ENCODE peak calls at places on chromosomes 7 and 10, in ten cellular contexts. D, X, N, R, S, L, K, C, E and M are unnamed samples.

GRCh38 chr7:107902381-107902780 is 11.4 kb downstream of the DLD start:
- DNase-seq in D (no peak), X (peak; percentile 13), N (no peak), R (no peak), S (no peak), L (no peak), K (peak; percentile 21), C (no peak), E (peak; percentile 45), M (no peak)

GRCh38 chr10:79230563-79231249 is 116.6 kb upstream of the PPIF start:
- DNase-seq in D (no peak), X (no peak), N (no peak), R (no peak), S (no peak), L (no peak), K (no peak), C (no peak), E (no peak), M (no peak)

GRCh38 chr7:17134786-17135185 is 163.7 kb upstream of the AHR start:
- DNase-seq in D (no peak), X (no peak), N (no peak), R (no peak), S (no peak), L (no peak), K (no peak), C (no peak), E (no peak), M (no peak)

GRCh38 chr10:124174071-124174566 is 80.7 kb upstream of the CHST15 start:
- DNase-seq in D (no peak), X (no peak), N (no peak), R (no peak), S (no peak), L (no peak), K (no peak), C (no peak), E (no peak), M (no peak)

GRCh38 chr10:48470115-48470892 is 134.6 kb downstream of the ARHGAP22 start:
- DNase-seq in D (peak; percentile 31), X (peak; percentile 62), N (no peak), R (no peak), S (peak; percentile 6), L (no peak), K (peak; percentile 32), C (no peak), E (no peak), M (no peak)

GRCh38 chr7:100896743-100897051 is 1.0 kb upstream of the ACHE start:
- DNase-seq in D (no peak), X (no peak), N (no peak), R (no peak), S (no peak), L (no peak), K (no peak), C (no peak), E (no peak), M (no peak)

GRCh38 chr10:132183046-132183445 is 3.7 kb upstream of the DPYSL4 start:
- DNase-seq in D (no peak), X (no peak), N (no peak), R (no peak), S (peak; percentile 72), L (no peak), K (no peak), C (no peak), E (no peak), M (no peak)

GRCh38 chr7:29336851-29337627 is 142.5 kb downstream of the CHN2 start:
- DNase-seq in D (no peak), X (no peak), N (no peak), R (no peak), S (peak; percentile 45), L (no peak), K (no peak), C (no peak), E (no peak), M (no peak)

GRCh38 chr10:58807631-58808024 is 295.0 kb downstream of the BICC1 start:
- DNase-seq in D (no peak), X (no peak), N (no peak), R (peak; percentile 23), S (no peak), L (no peak), K (no peak), C (no peak), E (peak; percentile 68), M (no peak)

GRCh38 chr7:47444376-47445098 is 137.4 kb downstream of the TNS3 start:
- DNase-seq in D (peak; percentile 61), X (no peak), N (no peak), R (no peak), S (peak; percentile 49), L (no peak), K (no peak), C (peak; percentile 40), E (no peak), M (no peak)

GRCh38 chr10:33883881-33884280 is 549.4 kb upstream of the NRP1 start:
- DNase-seq in D (no peak), X (no peak), N (no peak), R (no peak), S (no peak), L (no peak), K (no peak), C (no peak), E (no peak), M (no peak)

GRCh38 chr7:106367018-106367420 is 82.2 kb upstream of the NAMPT start:
- DNase-seq in D (no peak), X (peak; percentile 39), N (no peak), R (no peak), S (no peak), L (no peak), K (no peak), C (no peak), E (peak; percentile 42), M (no peak)

GRCh38 chr10:42984035-42984610 is 92.7 kb upstream of the RET start:
- DNase-seq in D (no peak), X (no peak), N (no peak), R (no peak), S (no peak), L (no peak), K (no peak), C (no peak), E (no peak), M (no peak)

GRCh38 chr10:42985436-42986316 is 91.2 kb upstream of the RET start:
- DNase-seq in D (no peak), X (no peak), N (no peak), R (no peak), S (peak; percentile 6), L (no peak), K (no peak), C (no peak), E (no peak), M (no peak)

GRCh38 chr10:42986618-42987017 is 90.3 kb upstream of the RET start:
- DNase-seq in D (no peak), X (no peak), N (no peak), R (no peak), S (no peak), L (no peak), K (no peak), C (no peak), E (no peak), M (no peak)

GRCh38 chr10:42983595-42983990 is 93.3 kb upstream of the RET start:
- DNase-seq in D (no peak), X (no peak), N (no peak), R (no peak), S (no peak), L (no peak), K (no peak), C (no peak), E (no peak), M (no peak)

DNA sequence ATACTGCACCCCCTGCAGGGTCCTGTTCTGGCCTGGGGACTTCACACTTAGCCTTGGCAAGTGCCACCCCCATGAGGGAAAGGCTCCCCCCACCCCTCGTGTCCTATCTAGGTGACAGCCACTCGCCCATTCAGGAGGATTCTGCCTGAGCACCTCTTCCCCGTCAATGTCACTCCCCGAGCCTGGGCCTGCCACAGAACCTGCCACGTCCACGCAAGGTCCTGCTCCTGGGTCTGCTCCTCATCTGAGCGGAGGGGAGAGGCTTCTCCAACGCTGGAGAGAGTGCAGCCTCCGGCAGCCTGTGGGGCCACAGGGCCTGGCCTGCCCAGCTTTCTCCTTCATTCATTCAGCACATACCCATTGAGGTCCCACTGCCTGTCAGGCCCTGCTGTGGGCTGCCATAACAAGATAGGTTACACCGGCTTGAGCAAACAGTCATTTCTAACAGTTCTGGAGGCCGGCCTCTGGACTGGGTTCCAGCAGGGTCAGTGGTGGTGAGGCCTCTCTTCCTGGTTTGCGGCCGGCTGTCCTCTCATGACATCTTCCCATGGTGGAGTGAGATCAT is 92.0 kb upstream of the RET start:
- DNase-seq in D (no peak), X (no peak), N (no peak), R (no peak), S (no peak), L (no peak), K (no peak), C (no peak), E (no peak), M (no peak)
- H3K4me1 ChIP-seq in D (no peaks in the 10 kb centered on the region), X (no peaks in the 10 kb centered on the region), N (no peaks in the 10 kb centered on the region), R (no peaks in the 10 kb centered on the region), S (no peaks in the 10 kb centered on the region), L (no peaks in the 10 kb centered on the region), K (peaks cover 2% of the 10 kb centered on the region), C (no peaks in the 10 kb centered on the region), E (no peaks in the 10 kb centered on the region), M (no peaks in the 10 kb centered on the region)

DNA sequence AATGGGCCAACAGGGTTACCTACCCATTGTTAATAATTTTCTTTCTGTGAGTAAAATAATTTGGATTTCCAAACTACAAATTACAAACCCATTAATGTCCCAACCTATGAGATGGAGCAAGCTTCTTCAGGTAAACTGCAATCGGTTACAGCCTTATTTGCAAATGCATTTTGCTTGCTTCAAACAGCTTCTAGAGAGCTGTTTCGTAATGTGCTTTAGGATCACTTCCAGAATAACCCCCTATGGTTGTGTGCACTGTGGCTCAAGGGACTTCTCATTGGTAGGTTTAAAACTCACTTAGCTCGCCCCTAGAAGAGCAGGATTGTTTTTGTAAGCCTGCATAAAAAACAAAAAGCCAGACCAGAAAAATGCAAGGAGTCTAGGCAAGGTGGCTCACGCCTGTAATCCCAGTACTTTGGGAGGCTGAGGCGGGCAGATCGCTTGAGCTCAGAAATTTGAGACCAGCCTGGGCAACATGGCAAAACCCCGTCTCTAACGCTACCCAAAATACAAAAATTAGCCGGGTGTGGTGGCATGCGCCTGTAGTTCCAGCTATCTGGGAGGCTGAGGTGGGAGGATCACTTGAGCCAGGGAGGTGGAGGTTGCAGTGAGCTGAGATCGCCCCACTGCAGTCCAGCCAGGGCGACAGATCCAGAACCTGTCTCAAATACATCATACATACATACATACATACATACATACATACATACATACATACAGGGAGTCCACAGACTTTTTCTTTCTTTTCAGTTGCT is 3.3 kb upstream of the MAP3K8 start:
- DNase-seq in D (no peak), X (no peak), N (no peak), R (no peak), S (no peak), L (no peak), K (no peak), C (no peak), E (peak; percentile 17), M (no peak)
- H3K4me1 ChIP-seq in D (peaks cover 3% of the 10 kb centered on the region), X (peaks cover 4% of the 10 kb centered on the region), N (no peaks in the 10 kb centered on the region), R (no peaks in the 10 kb centered on the region), S (peaks cover 3% of the 10 kb centered on the region), L (peaks cover 27% of the 10 kb centered on the region), K (peaks cover 4% of the 10 kb centered on the region), C (peaks cover 29% of the 10 kb centered on the region), E (peaks cover 25% of the 10 kb centered on the region), M (peaks cover 27% of the 10 kb centered on the region)

GRCh38 chr7:123747089-123747488 is 1.7 kb downstream of the WASL start:
- DNase-seq in D (no peak), X (no peak), N (no peak), R (no peak), S (no peak), L (no peak), K (peak; percentile 18), C (no peak), E (peak; percentile 31), M (no peak)
- H3K4me1 ChIP-seq in D (peaks cover 72% of the 10 kb centered on the region), X (peaks cover 54% of the 10 kb centered on the region), N (no peaks in the 10 kb centered on the region), R (no peaks in the 10 kb centered on the region), S (peaks cover 76% of the 10 kb centered on the region), L (peaks cover 79% of the 10 kb centered on the region), K (no peaks in the 10 kb centered on the region), C (peaks cover 41% of the 10 kb centered on the region), E (peaks cover 40% of the 10 kb centered on the region), M (peaks cover 42% of the 10 kb centered on the region)

GRCh38 chr10:110410329-110411046 is 87.2 kb upstream of the DUSP5 start:
- DNase-seq in D (no peak), X (no peak), N (no peak), R (peak; percentile 64), S (peak; percentile 76), L (no peak), K (peak; percentile 88), C (peak; percentile 96), E (peak; percentile 93), M (no peak)
- H3K4me1 ChIP-seq in D (peaks cover 5% of the 10 kb centered on the region), X (no peaks in the 10 kb centered on the region), N (no peaks in the 10 kb centered on the region), R (no peaks in the 10 kb centered on the region), S (peaks cover 13% of the 10 kb centered on the region), L (peaks cover 18% of the 10 kb centered on the region), K (peaks cover 38% of the 10 kb centered on the region), C (peaks cover 85% of the 10 kb centered on the region), E (peaks cover 53% of the 10 kb centered on the region), M (peaks cover 22% of the 10 kb centered on the region)